ENCODE peak calls at places on chromosomes 2 and 18, in eight cellular contexts. I is brain microvascular endothelial cell, X is HS-5, B is amniotic stem cell, V is NCI-H1092 treated with DMSO at 0.1 percent for 48 hours, F is left lung, E is GM23338, P is WTC11. Z is an unnamed sample.

GRCh38 chr2:29834036-29834540 is 87.3 kb downstream of the ALK start:
- DNase-seq in I (no peak), X (no peak), B (no peak), V (no peak), F (no peak), E (no peak), P (no peak), Z (no peak)

GRCh38 chr2:239818531-239819011 is 206.6 kb downstream of the NDUFA10 start:
- DNase-seq in I (no peak), X (no peak), B (no peak), V (no peak), F (no peak), E (no peak), P (no peak), Z (no peak)

GRCh38 chr18:44681611-44682010 is 923 bp downstream of the SETBP1 start:
- DNase-seq in I (no peak), X (no peak), B (no peak), V (peak; percentile 70), F (no peak), E (no peak), P (no peak), Z (peak; percentile 26)

GRCh38 chr18:49645836-49646235 is 84.0 kb downstream of the LIPG start:
- DNase-seq in I (peak; percentile 57), X (no peak), B (no peak), V (no peak), F (no peak), E (peak; percentile 25), P (no peak), Z (no peak)

GRCh38 chr2:25700221-25700660 is 26.9 kb upstream of the DTNB start:
- DNase-seq in I (peak; percentile 32), X (peak; percentile 60), B (peak; percentile 18), V (peak; percentile 19), F (no peak), E (peak; percentile 76), P (no peak), Z (peak; percentile 53)

GRCh38 chr18:49029628-49030027 is 78.9 kb upstream of the SMAD7 start:
- DNase-seq in I (no peak), X (no peak), B (no peak), V (no peak), F (no peak), E (no peak), P (no peak), Z (no peak)

GRCh38 chr2:62270728-62271127 is 74.8 kb downstream of the B3GNT2 start:
- DNase-seq in I (peak; percentile 18), X (no peak), B (no peak), V (peak; percentile 4), F (no peak), E (no peak), P (no peak), Z (peak; percentile 28)

GRCh38 chr2:141519906-141520305 is 610.9 kb downstream of the LRP1B start:
- DNase-seq in I (no peak), X (no peak), B (no peak), V (no peak), F (no peak), E (no peak), P (no peak), Z (no peak)

GRCh38 chr2:54455584-54456525 is at the start of gene SPTBN1:
- DNase-seq in I (peak; percentile 82), X (no peak), B (peak; percentile 74), V (peak; percentile 56), F (peak; percentile 91), E (peak; percentile 92), P (peak; percentile 89), Z (peak; percentile 97)

GRCh38 chr18:50658601-50659000 is 98.7 kb downstream of the MAPK4 start:
- DNase-seq in I (no peak), X (no peak), B (no peak), V (no peak), F (no peak), E (no peak), P (no peak), Z (no peak)

GRCh38 chr2:86003967-86004366 is 101.7 kb downstream of the POLR1A start:
- DNase-seq in I (no peak), X (no peak), B (no peak), V (no peak), F (no peak), E (no peak), P (no peak), Z (no peak)

GRCh38 chr2:241772063-241772499 is 4.5 kb upstream of the GAL3ST2 start:
- DNase-seq in I (no peak), X (no peak), B (no peak), V (no peak), F (no peak), E (no peak), P (no peak), Z (no peak)

GRCh38 chr2:220463876-220464275 is 836.4 kb downstream of the SLC4A3 start:
- DNase-seq in I (no peak), X (no peak), B (no peak), V (no peak), F (no peak), E (no peak), P (no peak), Z (no peak)

GRCh38 chr2:237882510-237883481 is 23.4 kb downstream of the RAMP1 start:
- DNase-seq in I (no peak), X (no peak), B (no peak), V (no peak), F (peak; percentile 26), E (no peak), P (no peak), Z (no peak)

GRCh38 chr2:215063526-215063925 is 74.9 kb downstream of the ABCA12 start:
- DNase-seq in I (no peak), X (no peak), B (no peak), V (no peak), F (no peak), E (no peak), P (no peak), Z (no peak)

GRCh38 chr2:16727256-16727655 is 61.6 kb upstream of the CYRIA start:
- DNase-seq in I (peak; percentile 4), X (no peak), B (no peak), V (no peak), F (no peak), E (no peak), P (no peak), Z (no peak)

GRCh38 chr2:102755284-102755683 is 6.5 kb upstream of the TMEM182 start:
- DNase-seq in I (no peak), X (no peak), B (no peak), V (no peak), F (no peak), E (peak; percentile 13), P (no peak), Z (no peak)

GRCh38 chr2:24702800-24703199 is 90.4 kb downstream of the PTRHD1 start:
- DNase-seq in I (peak; percentile 65), X (peak; percentile 65), B (peak; percentile 66), V (no peak), F (no peak), E (no peak), P (no peak), Z (no peak)

GRCh38 chr2:197191177-197191947 is 119.2 kb downstream of the ANKRD44 start:
- DNase-seq in I (no peak), X (no peak), B (no peak), V (peak; percentile 48), F (no peak), E (peak; percentile 71), P (no peak), Z (peak; percentile 61)

GRCh38 chr2:20326163-20326780 is 24.4 kb downstream of the PUM2 start:
- DNase-seq in I (peak; percentile 64), X (no peak), B (peak; percentile 36), V (peak; percentile 10), F (no peak), E (peak; percentile 77), P (peak; percentile 36), Z (peak; percentile 75)

GRCh38 chr2:96816127-96816835 is at the start of gene CNNM3:
- DNase-seq in I (peak; percentile 86), X (peak; percentile 92), B (peak; percentile 84), V (peak; percentile 86), F (peak; percentile 97), E (peak; percentile 98), P (peak; percentile 99), Z (peak; percentile 98)

GRCh38 chr2:157087373-157088005 is 170.0 kb upstream of the GALNT5 start:
- DNase-seq in I (no peak), X (no peak), B (no peak), V (no peak), F (no peak), E (no peak), P (no peak), Z (no peak)

GRCh38 chr18:21851327-21851961 is 110.9 kb downstream of the MIB1 start:
- DNase-seq in I (no peak), X (no peak), B (no peak), V (no peak), F (no peak), E (peak; percentile 40), P (no peak), Z (peak; percentile 25)

GRCh38 chr2:230068658-230069080 is at the start of gene SLC16A14:
- DNase-seq in I (peak; percentile 53), X (no peak), B (peak; percentile 13), V (peak; percentile 69), F (no peak), E (peak; percentile 66), P (no peak), Z (peak; percentile 89)

GRCh38 chr2:134272831-134273230 is 19.0 kb downstream of the MGAT5 start:
- DNase-seq in I (no peak), X (no peak), B (no peak), V (no peak), F (no peak), E (no peak), P (no peak), Z (no peak)